ENCODE peak calls at places on chromosomes 3 and 15, in four cellular contexts. P is OCI-LY7, R is cardiac muscle cell, L is psoas muscle. C is an unnamed sample.

GRCh38 chr3:49700453-49701128 is 11.2 kb downstream of the RNF123 start:
- DNase-seq in P (no peak), R (no peak), L (no peak), C (no peak)

GRCh38 chr3:159881828-159882309 is 106.8 kb upstream of the IL12A start:
- DNase-seq in P (no peak), R (no peak), L (peak), C (peak)

GRCh38 chr3:156630081-156630772 is 44.2 kb upstream of the TIPARP start:
- DNase-seq in P (no peak), R (no peak), L (no peak), C (no peak)

GRCh38 chr3:102113421-102114041 is 264.2 kb downstream of the NFKBIZ start:
- DNase-seq in P (no peak), R (no peak), L (no peak), C (no peak)

GRCh38 chr15:63530235-63530634 is 25.8 kb downstream of the USP3 start:
- DNase-seq in P (no peak), R (no peak), L (no peak), C (no peak)

GRCh38 chr15:90184119-90184785 is 16.9 kb upstream of the SEMA4B start:
- DNase-seq in P (no peak), R (peak), L (peak), C (peak)

GRCh38 chr3:186909078-186909853 is 21.1 kb upstream of the ST6GAL1 start:
- DNase-seq in P (peak), R (no peak), L (no peak), C (no peak)

GRCh38 chr3:10224794-10225660 is 23.2 kb upstream of the TATDN2 start:
- DNase-seq in P (peak), R (peak), L (peak), C (no peak)

GRCh38 chr15:75712668-75713337 is at the start of gene CSPG4:
- DNase-seq in P (no peak), R (peak), L (peak), C (no peak)

GRCh38 chr15:48176097-48176496 is 2.0 kb downstream of the MYEF2 start:
- DNase-seq in P (no peak), R (no peak), L (no peak), C (no peak)

GRCh38 chr3:95333826-95334225 is 1271.0 kb downstream of the NSUN3 start:
- DNase-seq in P (no peak), R (no peak), L (no peak), C (no peak)

GRCh38 chr15:35630570-35630969 is 84.6 kb upstream of the DPH6 start:
- DNase-seq in P (no peak), R (peak), L (no peak), C (no peak)

GRCh38 chr3:105829229-105829628 is 39.6 kb downstream of the CBLB start:
- DNase-seq in P (no peak), R (peak), L (no peak), C (no peak)

GRCh38 chr15:48794697-48795134 is 16.2 kb downstream of the CEP152 start:
- DNase-seq in P (no peak), R (peak), L (no peak), C (no peak)

GRCh38 chr3:155745795-155746550 is 1.1 kb upstream of the PLCH1 start:
- DNase-seq in P (no peak), R (peak), L (no peak), C (no peak)

GRCh38 chr3:127722928-127723603 is 50.3 kb downstream of the ABTB1 start:
- DNase-seq in P (no peak), R (no peak), L (no peak), C (peak)

GRCh38 chr3:43086460-43087165 is 19.3 kb downstream of the POMGNT2 start:
- DNase-seq in P (no peak), R (no peak), L (no peak), C (no peak)

GRCh38 chr15:62732078-62732477 is 310.5 kb upstream of the TPM1 start:
- DNase-seq in P (no peak), R (peak), L (no peak), C (no peak)

DNA sequence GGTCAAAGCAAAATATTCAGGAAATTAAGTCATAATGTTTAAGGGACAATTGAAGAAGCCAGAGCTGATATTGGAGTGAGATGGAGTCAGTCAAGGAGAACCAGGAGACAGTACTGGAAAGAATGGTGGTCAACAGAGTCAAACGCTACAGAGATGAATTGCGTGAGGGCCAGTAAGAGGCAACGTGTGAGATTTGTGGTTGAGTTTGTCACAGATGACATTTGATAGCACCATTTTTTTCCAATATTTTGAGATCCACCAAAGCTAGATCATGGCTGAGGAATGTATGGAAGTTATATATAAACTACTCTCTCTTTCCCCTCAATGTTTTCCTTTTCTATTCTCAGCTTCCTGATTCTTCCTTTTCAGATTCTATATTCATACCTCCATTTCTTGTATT is 375.1 kb upstream of the ROBO2 start:
- DNase-seq in P (no peak), R (no peak), L (no peak), C (no peak)
- H3K27ac ChIP-seq in P (no peak), R (no peak), L (no peak), C (no peak)

GRCh38 chr3:141051641-141052569 is 758 bp downstream of the SPSB4 start:
- DNase-seq in P (no peak), R (peak), L (peak), C (no peak)
- H3K4me3 ChIP-seq in P (no peak), R (peak), L (peak), C (peak)

GRCh38 chr3:170054204-170054603 is 16.4 kb downstream of the GPR160 start:
- DNase-seq in P (peak), R (no peak), L (no peak), C (no peak)
- TF ChIP-seq CTCF in P (peak), R (peak), L (no peak), C (peak)

GRCh38 chr3:184552863-184553262 is 8.7 kb upstream of the EPHB3 start:
- DNase-seq in P (no peak), R (no peak), L (no peak), C (no peak)

GRCh38 chr3:184552296-184552695 is 9.3 kb upstream of the EPHB3 start:
- DNase-seq in P (no peak), R (no peak), L (no peak), C (no peak)

GRCh38 chr3:184551614-184552256 is 9.8 kb upstream of the EPHB3 start:
- DNase-seq in P (no peak), R (no peak), L (no peak), C (no peak)

GRCh38 chr3:184551103-184551502 is 10.5 kb upstream of the EPHB3 start:
- DNase-seq in P (no peak), R (no peak), L (no peak), C (no peak)

DNA sequence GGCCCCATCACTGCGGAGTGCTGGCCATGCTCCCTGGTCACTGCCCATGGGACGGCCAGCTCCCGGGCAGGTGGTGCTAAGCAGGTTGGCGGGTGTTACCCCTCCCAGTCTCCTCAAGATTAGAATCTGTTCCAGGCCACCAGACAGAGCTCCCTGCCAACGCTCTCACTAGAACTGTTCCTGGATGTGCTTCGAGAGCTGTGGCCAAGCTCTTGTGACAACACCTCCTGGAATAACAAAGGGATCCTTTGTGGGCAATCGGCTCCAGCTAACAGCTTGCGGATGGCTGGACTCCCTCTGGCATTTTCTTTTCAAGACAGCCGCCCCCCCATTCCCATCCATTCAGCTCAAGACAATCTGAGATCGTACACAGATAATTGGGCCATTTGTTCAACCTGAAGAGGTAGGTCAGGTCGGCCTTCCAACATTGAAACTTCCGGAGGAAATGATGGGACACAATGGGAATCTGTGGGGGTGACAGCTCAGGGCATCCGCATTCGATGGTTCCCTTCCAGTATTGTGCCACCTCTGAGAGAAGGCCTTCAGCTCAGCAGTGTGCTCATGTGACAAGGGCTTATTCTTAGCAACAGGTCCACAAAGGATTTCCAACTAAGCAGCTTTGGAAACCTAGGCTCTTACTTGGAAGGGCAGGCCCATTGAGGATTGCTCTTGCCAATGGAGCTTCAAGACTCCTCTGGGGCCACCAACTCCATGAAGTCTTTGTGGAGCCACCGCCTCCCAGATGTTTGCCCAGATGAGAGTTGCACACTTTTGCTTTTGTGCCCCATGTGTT is 11.6 kb upstream of the EPHB3 start:
- DNase-seq in P (no peak), R (no peak), L (no peak), C (no peak)
- H3K27ac ChIP-seq in P (no peak), R (no peak), L (no peak), C (no peak)

GRCh38 chr3:130258532-130258952 is 86.9 kb upstream of the COL6A5 start:
- DNase-seq in P (no peak), R (peak), L (peak), C (no peak)
- H3K4me3 ChIP-seq in P (no peak), R (no peak), L (no peak), C (no peak)

GRCh38 chr3:134651347-134652041 is 672 bp upstream of the KY start:
- DNase-seq in P (no peak), R (peak), L (peak), C (no peak)

GRCh38 chr3:134649106-134649705 is 1.6 kb downstream of the KY start:
- DNase-seq in P (no peak), R (no peak), L (no peak), C (no peak)

GRCh38 chr3:134652409-134652831 is 1.6 kb upstream of the KY start:
- DNase-seq in P (no peak), R (peak), L (no peak), C (no peak)

GRCh38 chr3:134652886-134653630 is 2.2 kb upstream of the KY start:
- DNase-seq in P (no peak), R (no peak), L (no peak), C (no peak)

DNA sequence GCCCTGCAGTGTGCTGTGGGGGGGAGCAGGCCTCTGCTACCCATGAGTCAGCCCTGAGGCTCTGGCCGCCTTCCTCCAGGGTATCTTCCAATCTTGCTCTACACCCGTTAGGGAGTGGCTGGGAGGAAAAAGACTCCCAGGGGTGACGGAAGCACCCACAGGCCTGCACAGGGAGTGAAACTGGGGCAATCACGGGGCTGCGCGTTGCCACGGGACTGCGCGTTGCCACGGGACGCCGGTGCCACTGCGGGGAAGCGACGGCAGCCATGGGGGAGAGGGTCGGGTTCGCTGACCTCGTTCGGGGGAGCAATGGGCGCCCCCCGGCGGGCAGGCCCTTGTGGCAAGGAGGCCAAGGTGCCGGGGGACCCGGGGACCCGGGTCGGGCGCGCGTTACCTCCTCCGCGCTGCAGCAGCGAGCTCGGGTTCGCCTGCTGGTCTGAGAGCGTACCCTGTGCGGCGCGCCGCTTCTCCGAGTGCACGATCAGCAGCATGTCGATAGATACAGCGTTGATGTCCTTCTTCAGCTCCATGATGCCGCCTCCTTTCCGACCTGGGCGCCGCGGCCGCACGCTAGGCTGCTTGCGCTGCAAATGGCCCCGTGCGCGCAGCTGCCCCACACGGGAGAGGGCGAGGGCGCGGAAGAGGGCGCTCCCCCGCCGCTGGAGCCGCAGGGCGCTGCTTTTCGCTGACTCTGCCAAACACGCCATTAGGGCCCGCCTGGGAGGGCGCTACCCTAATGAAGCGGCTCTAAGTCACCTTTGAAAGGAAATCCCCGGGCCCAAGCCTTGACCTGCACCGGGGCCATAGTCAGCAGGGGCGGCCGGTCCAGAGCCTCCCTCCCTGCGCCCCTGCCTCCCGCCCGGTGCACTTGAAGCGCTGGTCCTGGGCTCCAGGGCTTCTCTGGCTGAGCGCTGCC is at the start of gene KY:
- DNase-seq in P (no peak), R (peak), L (peak), C (no peak)
- TF ChIP-seq CTCF in P (no peak), R (peak), L (peak), C (peak)

C was measured in RWPE2.